ENCODE peak calls at places on chromosome 6, in nine cellular contexts. T is stomach, E is transverse colon, W is spleen, S is suprapubic skin, F is H1, V is HepG2, K is endothelial cell of umbilical vein, U is breast epithelium. O is an unnamed sample.

GRCh38 chr6:121934461-121934860 is 465.0 kb upstream of the HSF2 start:
- DNase-seq in T (no peak), E (no peak), W (no peak), S (no peak), F (no peak), V (no peak), K (no peak), U (no peak), O (no peak)

GRCh38 chr6:168834188-168834587 is 393.2 kb downstream of the SMOC2 start:
- DNase-seq in T (no peak), E (no peak), W (no peak), S (no peak), F (no peak), V (no peak), K (no peak), U (no peak), O (no peak)

GRCh38 chr6:45591306-45591705 is 213.6 kb upstream of the SUPT3H start:
- DNase-seq in T (no peak), E (no peak), W (no peak), S (no peak), F (no peak), V (no peak), K (no peak), U (no peak), O (no peak)

GRCh38 chr6:13354331-13355042 is 26.1 kb upstream of the TBC1D7 start:
- DNase-seq in T (no peak), E (no peak), W (no peak), S (no peak), F (no peak), V (no peak), K (peak; percentile 79), U (no peak), O (no peak)

GRCh38 chr6:21595951-21596378 is 2.4 kb downstream of the SOX4 start:
- DNase-seq in T (no peak), E (peak; percentile 23), W (no peak), S (no peak), F (no peak), V (no peak), K (no peak), U (no peak), O (no peak)

GRCh38 chr6:12751694-12752304 is 35.2 kb downstream of the PHACTR1 start:
- DNase-seq in T (peak; percentile 55), E (peak; percentile 20), W (no peak), S (no peak), F (no peak), V (peak; percentile 35), K (peak; percentile 40), U (peak; percentile 62), O (no peak)

GRCh38 chr6:100382767-100383195 is 81.9 kb downstream of the SIM1 start:
- DNase-seq in T (no peak), E (no peak), W (no peak), S (no peak), F (no peak), V (no peak), K (peak; percentile 88), U (no peak), O (no peak)

GRCh38 chr6:45477278-45477677 is 99.5 kb upstream of the SUPT3H start:
- DNase-seq in T (no peak), E (no peak), W (no peak), S (no peak), F (no peak), V (no peak), K (no peak), U (no peak), O (no peak)

GRCh38 chr6:124490123-124490522 is 472.1 kb upstream of the RNF217 start:
- DNase-seq in T (no peak), E (no peak), W (no peak), S (no peak), F (no peak), V (no peak), K (peak; percentile 76), U (no peak), O (no peak)

GRCh38 chr6:2791124-2792050 is 26.2 kb downstream of the WRNIP1 start:
- DNase-seq in T (peak; percentile 76), E (peak; percentile 77), W (no peak), S (no peak), F (no peak), V (peak; percentile 81), K (peak; percentile 92), U (no peak), O (no peak)

GRCh38 chr6:110256366-110256765 is 76.1 kb downstream of the CDC40 start:
- DNase-seq in T (no peak), E (no peak), W (no peak), S (no peak), F (no peak), V (no peak), K (no peak), U (no peak), O (no peak)

GRCh38 chr6:104795363-104795762 is 64.4 kb downstream of the HACE1 start:
- DNase-seq in T (no peak), E (no peak), W (no peak), S (no peak), F (no peak), V (no peak), K (no peak), U (no peak), O (no peak)

GRCh38 chr6:25699649-25700048 is 47.6 kb downstream of the SCGN start:
- DNase-seq in T (no peak), E (no peak), W (no peak), S (no peak), F (no peak), V (no peak), K (no peak), U (no peak), O (no peak)

GRCh38 chr6:104623052-104623690 is 236.5 kb downstream of the HACE1 start:
- DNase-seq in T (no peak), E (no peak), W (no peak), S (no peak), F (no peak), V (no peak), K (no peak), U (no peak), O (no peak)

GRCh38 chr6:110999634-111000270 is 17.9 kb downstream of the RPF2 start:
- DNase-seq in T (no peak), E (no peak), W (no peak), S (no peak), F (no peak), V (peak; percentile 22), K (peak; percentile 59), U (no peak), O (no peak)

GRCh38 chr6:25359191-25359861 is 80.2 kb downstream of the CARMIL1 start:
- DNase-seq in T (no peak), E (no peak), W (no peak), S (no peak), F (no peak), V (no peak), K (no peak), U (no peak), O (no peak)

GRCh38 chr6:130720076-130720475 is 107.1 kb upstream of the SMLR1 start:
- DNase-seq in T (no peak), E (no peak), W (no peak), S (no peak), F (no peak), V (no peak), K (no peak), U (no peak), O (no peak)

GRCh38 chr6:75101896-75102680 is 103.8 kb downstream of the COL12A1 start:
- DNase-seq in T (no peak), E (no peak), W (no peak), S (no peak), F (no peak), V (no peak), K (peak; percentile 97), U (no peak), O (no peak)

GRCh38 chr6:71171478-71172070 is 117.0 kb upstream of the OGFRL1 start:
- DNase-seq in T (no peak), E (no peak), W (no peak), S (no peak), F (no peak), V (no peak), K (no peak), U (no peak), O (no peak)

GRCh38 chr6:71164890-71165289 is 123.7 kb upstream of the OGFRL1 start:
- DNase-seq in T (no peak), E (no peak), W (no peak), S (no peak), F (no peak), V (no peak), K (no peak), U (no peak), O (no peak)

GRCh38 chr6:71168233-71168765 is 120.3 kb upstream of the OGFRL1 start:
- DNase-seq in T (no peak), E (no peak), W (no peak), S (no peak), F (no peak), V (no peak), K (no peak), U (no peak), O (no peak)
- TF ChIP-seq POLR2A in T (no peak), E (no peak), W (no peak), S (no peak), F (no peak), V (no peak), K (no peak), U (no peak), O (no peak)

GRCh38 chr6:41494212-41495115 is 51.7 kb upstream of the FOXP4 start:
- DNase-seq in T (no peak), E (no peak), W (no peak), S (no peak), F (no peak), V (no peak), K (no peak), U (no peak), O (no peak)
- H3K4me3 ChIP-seq in T (no peak overlapping the region), E (no peak overlapping the region), W (no peak overlapping the region), S (no peak overlapping the region), F (no peak overlapping the region), V (no peak overlapping the region), K (no peak overlapping the region), U (no peak overlapping the region), O (no peak overlapping the region)

GRCh38 chr6:7108196-7108963 is 619 bp downstream of the RREB1 start:
- DNase-seq in T (peak; percentile 61), E (peak; percentile 61), W (peak; percentile 90), S (peak; percentile 87), F (no peak), V (peak; percentile 35), K (peak; percentile 61), U (peak; percentile 62), O (no peak)
- TF ChIP-seq POLR2AphosphoS5 in T (no peak), E (peak; percentile 37), W (peak; percentile 40), S (no peak), F (no peak), V (no peak), K (no peak), U (no peak), O (no peak)

DNA sequence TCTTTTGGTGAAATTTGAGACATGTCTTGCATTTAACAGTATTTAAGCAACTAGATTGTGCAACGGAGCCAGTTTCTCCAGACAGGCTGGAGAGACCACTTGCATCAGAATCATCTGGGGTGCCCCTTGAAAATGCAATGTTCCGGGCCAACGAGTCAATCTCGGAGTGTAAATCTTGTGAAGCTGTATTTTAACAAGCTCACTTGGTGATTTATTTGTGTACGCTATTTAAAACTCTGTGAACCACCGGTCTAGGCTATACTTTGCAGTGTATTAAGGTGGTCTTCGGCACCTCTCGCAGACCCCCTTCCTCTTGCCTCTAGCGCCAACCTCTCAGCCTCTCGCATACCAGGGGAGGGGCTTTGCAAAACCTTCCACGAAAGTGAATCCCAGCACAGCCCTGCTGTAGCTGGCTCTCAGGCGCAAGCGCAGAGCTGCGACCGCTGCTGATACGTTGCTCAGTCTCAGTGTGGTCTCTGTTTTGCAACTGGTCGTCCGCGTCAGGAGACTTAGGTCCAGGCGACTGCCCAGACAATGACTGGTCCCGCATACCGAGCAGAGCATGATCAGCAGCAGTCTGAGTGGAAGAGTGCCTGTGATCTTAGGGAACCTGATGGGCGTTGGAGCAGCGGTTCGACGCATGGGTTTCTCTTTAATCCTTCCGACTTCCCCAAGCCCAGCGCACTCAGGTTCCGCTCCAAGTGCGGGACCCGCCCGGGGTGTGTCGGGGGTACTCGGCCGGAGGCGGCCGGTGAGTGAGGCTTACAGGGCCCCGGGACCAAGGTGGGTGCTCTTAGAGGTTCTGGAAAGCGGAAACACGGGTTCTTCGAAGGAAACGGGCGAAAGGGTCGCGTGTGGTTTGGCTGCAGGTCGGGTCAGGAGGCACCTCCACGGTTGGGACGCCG is at the start of gene ZNF391:
- DNase-seq in T (peak; percentile 67), E (peak; percentile 70), W (peak; percentile 91), S (peak; percentile 85), F (peak; percentile 72), V (peak; percentile 81), K (peak; percentile 85), U (peak; percentile 60), O (no peak)
- TF ChIP-seq POLR2A in T (no peak), E (no peak), W (no peak), S (no peak), F (peak; percentile 87), V (peak; percentile 60), K (peak; percentile 39), U (no peak), O (no peak)

O was measured in vagina.